ENCODE peak calls at places on chromosomes 6 and 20, in seven cellular contexts. D is MM.1S, W is left lung, X is psoas muscle, O is sigmoid colon, K is left ventricle myocardium inferior, H is fibroblast of lung. R is an unnamed sample.

GRCh38 chr20:54474866-54475265 is 527 bp upstream of the DOK5 start:
- DNase-seq in D (no peak), W (no peak), X (no peak), O (no peak), K (no peak), H (no peak), R (no peak)

GRCh38 chr6:45454008-45454911 is 76.5 kb upstream of the SUPT3H start:
- DNase-seq in D (no peak), W (no peak), X (no peak), O (no peak), K (no peak), H (peak; percentile 91), R (no peak)

GRCh38 chr6:11229267-11230043 is 3.0 kb downstream of the NEDD9 start:
- DNase-seq in D (no peak), W (no peak), X (no peak), O (no peak), K (no peak), H (peak; percentile 63), R (no peak)

GRCh38 chr6:34355889-34356288 is 36.6 kb downstream of the NUDT3 start:
- DNase-seq in D (no peak), W (no peak), X (no peak), O (no peak), K (no peak), H (no peak), R (no peak)

GRCh38 chr20:24785141-24785924 is 163.7 kb upstream of the CST7 start:
- DNase-seq in D (no peak), W (no peak), X (no peak), O (no peak), K (no peak), H (peak; percentile 90), R (peak; percentile 46)

GRCh38 chr6:91669154-91669903 is 1082.5 kb upstream of the MAP3K7 start:
- DNase-seq in D (no peak), W (no peak), X (no peak), O (no peak), K (no peak), H (peak; percentile 24), R (no peak)

GRCh38 chr6:11428895-11429294 is 108.7 kb upstream of the TMEM170B start:
- DNase-seq in D (no peak), W (no peak), X (no peak), O (no peak), K (no peak), H (peak; percentile 96), R (no peak)

GRCh38 chr6:28944412-28945006 is 20.7 kb upstream of the TRIM27 start:
- DNase-seq in D (peak; percentile 75), W (no peak), X (peak; percentile 33), O (peak; percentile 74), K (no peak), H (peak; percentile 66), R (peak; percentile 79)

GRCh38 chr20:58457083-58457680 is 58.0 kb downstream of the APCDD1L start:
- DNase-seq in D (no peak), W (no peak), X (no peak), O (no peak), K (no peak), H (peak; percentile 96), R (peak; percentile 86)

GRCh38 chr6:113829702-113830058 is 27.5 kb upstream of the MARCKS start:
- DNase-seq in D (no peak), W (no peak), X (no peak), O (no peak), K (no peak), H (peak; percentile 96), R (no peak)

GRCh38 chr6:84882768-84883766 is 118.7 kb upstream of the TBX18 start:
- DNase-seq in D (no peak), W (no peak), X (no peak), O (no peak), K (no peak), H (no peak), R (no peak)

GRCh38 chr6:153210083-153210482 is 79.0 kb upstream of the RGS17 start:
- DNase-seq in D (peak; percentile 66), W (no peak), X (no peak), O (no peak), K (no peak), H (peak; percentile 74), R (no peak)

GRCh38 chr6:118419448-118420394 is 128.4 kb upstream of the PLN start:
- DNase-seq in D (no peak), W (no peak), X (no peak), O (no peak), K (no peak), H (peak; percentile 56), R (no peak)

GRCh38 chr6:140230282-140230681 is 855.8 kb upstream of the CITED2 start:
- DNase-seq in D (no peak), W (peak; percentile 37), X (no peak), O (no peak), K (no peak), H (no peak), R (no peak)

GRCh38 chr6:126672654-126673053 is 332.7 kb downstream of the CENPW start:
- DNase-seq in D (peak; percentile 65), W (no peak), X (no peak), O (no peak), K (no peak), H (peak; percentile 36), R (no peak)

GRCh38 chr6:26543953-26544352 is 5.8 kb downstream of the HMGN4 start:
- DNase-seq in D (no peak), W (no peak), X (no peak), O (no peak), K (no peak), H (no peak), R (no peak)

GRCh38 chr6:16332175-16332542 is 93.8 kb downstream of the GMPR start:
- DNase-seq in D (peak; percentile 85), W (no peak), X (peak; percentile 73), O (peak; percentile 90), K (peak; percentile 75), H (peak; percentile 65), R (no peak)

GRCh38 chr6:49526598-49526997 is 23.9 kb upstream of the C6orf141 start:
- DNase-seq in D (no peak), W (no peak), X (no peak), O (no peak), K (no peak), H (no peak), R (no peak)

GRCh38 chr20:48803522-48804053 is 24.2 kb downstream of the PREX1 start:
- DNase-seq in D (no peak), W (no peak), X (no peak), O (no peak), K (no peak), H (no peak), R (no peak)

GRCh38 chr20:36770680-36771079 is 2.9 kb downstream of the DSN1 start:
- DNase-seq in D (no peak), W (no peak), X (no peak), O (no peak), K (no peak), H (no peak), R (no peak)

GRCh38 chr20:46089076-46089337 is 755 bp downstream of the NCOA5 start:
- DNase-seq in D (no peak), W (no peak), X (no peak), O (no peak), K (no peak), H (peak; percentile 38), R (no peak)

GRCh38 chr6:45613678-45614077 is 235.9 kb upstream of the SUPT3H start:
- DNase-seq in D (no peak), W (no peak), X (peak; percentile 32), O (peak; percentile 79), K (peak; percentile 19), H (no peak), R (peak; percentile 96)

GRCh38 chr20:6490849-6491248 is 276.6 kb upstream of the BMP2 start:
- DNase-seq in D (no peak), W (no peak), X (no peak), O (no peak), K (no peak), H (no peak), R (no peak)

GRCh38 chr20:50659975-50660670 is 31.2 kb downstream of the RIPOR3 start:
- DNase-seq in D (no peak), W (no peak), X (no peak), O (no peak), K (no peak), H (no peak), R (no peak)
- H3K27ac ChIP-seq in D (no peak overlapping the region), W (no peak overlapping the region), X (no peak overlapping the region), O (peak overlapping the region; percentile 69), K (peak overlapping the region; percentile 91), H (no peak overlapping the region), R (no peak overlapping the region)

GRCh38 chr6:105429676-105430075 is 26.8 kb upstream of the PREP start:
- DNase-seq in D (no peak), W (no peak), X (no peak), O (no peak), K (no peak), H (peak; percentile 46), R (no peak)

GRCh38 chr6:105428342-105428957 is 25.6 kb upstream of the PREP start:
- DNase-seq in D (no peak), W (no peak), X (no peak), O (no peak), K (no peak), H (peak; percentile 83), R (no peak)

DNA sequence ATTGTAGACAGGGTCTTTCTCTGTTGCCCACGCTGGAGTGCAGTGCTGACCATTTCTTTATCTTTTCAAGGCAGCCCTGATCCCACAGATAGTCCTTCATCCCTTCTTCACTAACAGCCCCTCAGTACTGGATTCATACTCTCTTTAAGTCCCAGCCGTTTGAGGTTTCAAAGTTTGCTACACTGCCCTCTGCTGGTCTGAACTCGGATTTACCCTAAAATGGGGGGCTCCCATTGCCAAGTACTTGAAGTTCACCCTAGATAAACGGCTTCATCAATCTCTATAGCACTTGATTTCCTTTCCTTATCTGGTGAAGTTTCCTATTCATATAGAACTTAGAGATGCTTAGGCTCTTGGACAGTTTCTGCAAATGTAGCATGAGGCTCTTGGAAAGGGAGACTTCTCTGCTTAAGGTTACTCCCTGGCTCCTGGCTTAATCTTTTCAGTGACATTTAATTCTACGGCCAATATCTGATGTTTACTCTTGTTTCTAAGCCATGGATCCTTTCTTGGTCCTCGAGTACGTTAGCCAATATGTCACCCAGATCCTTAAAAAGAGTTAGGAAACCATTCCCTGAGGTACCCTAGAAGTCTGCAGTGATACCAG is 21.4 kb upstream of the PREP start:
- DNase-seq in D (peak; percentile 64), W (no peak), X (peak; percentile 21), O (no peak), K (no peak), H (peak; percentile 42), R (peak; percentile 26)
- H3K27me3 ChIP-seq in D (no peaks in the 10 kb centered on the region), W (no peaks in the 10 kb centered on the region), X (no peaks in the 10 kb centered on the region), O (no peaks in the 10 kb centered on the region), K (no peaks in the 10 kb centered on the region), H (no peaks in the 10 kb centered on the region), R (no peaks in the 10 kb centered on the region)

DNA sequence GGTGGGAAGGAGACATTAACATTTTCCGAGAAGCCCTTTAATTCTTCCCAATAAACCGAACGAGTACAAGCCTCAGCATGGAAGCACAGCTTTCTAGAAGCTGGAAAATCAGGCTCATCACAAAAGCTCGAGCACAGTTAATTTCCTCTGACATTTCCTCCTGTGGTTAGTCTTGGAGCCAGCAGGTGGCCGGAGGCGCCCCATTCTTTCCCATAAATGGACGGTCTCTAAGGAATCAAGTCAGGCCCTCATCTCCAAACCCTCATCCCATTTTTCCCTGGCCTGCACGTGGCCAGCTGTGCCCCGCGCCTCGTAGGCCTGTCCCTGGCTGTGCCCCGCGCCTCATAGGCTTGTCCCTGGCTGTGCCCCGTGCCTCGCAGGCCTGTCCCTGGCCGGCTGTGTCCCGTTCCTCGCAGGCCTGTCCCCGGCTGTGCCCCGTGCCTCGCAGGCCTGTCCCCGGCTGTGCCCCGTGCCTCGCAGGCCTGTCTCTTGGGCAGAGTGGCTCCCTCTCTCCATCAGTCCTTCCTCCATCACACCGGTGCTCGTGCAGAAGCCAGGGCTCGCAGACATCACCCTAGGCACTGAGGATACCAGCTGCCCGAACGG is 19.7 kb upstream of the NTSR1 start:
- DNase-seq in D (no peak), W (no peak), X (no peak), O (no peak), K (no peak), H (peak; percentile 21), R (no peak)
- TF ChIP-seq CTCF in D (no peak), W (no peak), X (no peak), O (peak; percentile 8), K (peak; percentile 36), H (peak; percentile 11), R (peak; percentile 43)

GRCh38 chr6:13874191-13874549 is 50.6 kb upstream of the RNF182 start:
- DNase-seq in D (no peak), W (no peak), X (no peak), O (no peak), K (no peak), H (no peak), R (no peak)
- H3K27ac ChIP-seq in D (no peak overlapping the region), W (no peak overlapping the region), X (no peak overlapping the region), O (no peak overlapping the region), K (no peak overlapping the region), H (no peak overlapping the region), R (no peak overlapping the region)

R was measured in foreskin keratinocyte.